ENCODE peak calls at places on chromosome 11, in four cellular contexts. L is amniotic stem cell; Q is stimulated activated CD4-positive, alpha-beta T cell treated with anti-CD3 and anti-CD28 coated beads, Interleukin-12 subunit alpha, Interleukin-12 subunit beta, amount 100 ng/mL, for 48 hours; E is A673. C is an unnamed sample.

GRCh38 chr11:82927264-82927880 is 25.8 kb downstream of the DDIAS start:
- DNase-seq in Q (no peak), E (peak; percentile 74), L (peak; percentile 39), C (peak; percentile 26)

GRCh38 chr11:36361901-36362391 is 65.9 kb downstream of the PRR5L start:
- DNase-seq in L (peak; percentile 74), E (no peak), Q (no peak), C (no peak)

GRCh38 chr11:1072116-1072820 is 2.4 kb upstream of the MUC2 start:
- DNase-seq in E (no peak), Q (no peak), L (no peak), C (no peak)

GRCh38 chr11:26204110-26204509 is 127.8 kb upstream of the ANO3 start:
- DNase-seq in L (no peak), Q (no peak), E (no peak), C (no peak)

GRCh38 chr11:114061053-114062049 is 1.8 kb downstream of the ZBTB16 start:
- DNase-seq in L (no peak), E (peak; percentile 70), Q (no peak), C (no peak)

GRCh38 chr11:134751161-134751560 is 339.1 kb upstream of the B3GAT1 start:
- DNase-seq in E (no peak), L (no peak), Q (no peak), C (no peak)

GRCh38 chr11:43574949-43575915 is 105.3 kb upstream of the HSD17B12 start:
- DNase-seq in L (no peak), E (peak; percentile 90), Q (no peak), C (no peak)

GRCh38 chr11:131408011-131408640 is 37.7 kb downstream of the NTM start:
- DNase-seq in E (peak; percentile 51), L (no peak), Q (no peak), C (peak; percentile 83)

GRCh38 chr11:114075891-114076441 is 16.5 kb downstream of the ZBTB16 start:
- DNase-seq in E (peak; percentile 88), Q (no peak), L (no peak), C (peak; percentile 62)

GRCh38 chr11:88979641-88980040 is 86.1 kb downstream of the GRM5 start:
- DNase-seq in L (peak; percentile 3), E (no peak), Q (no peak), C (no peak)

GRCh38 chr11:122038543-122038942 is 77.5 kb downstream of the BLID start:
- DNase-seq in L (no peak), E (peak; percentile 66), Q (no peak), C (no peak)

GRCh38 chr11:130781906-130782305 is 134.4 kb downstream of the SNX19 start:
- DNase-seq in L (no peak), E (peak; percentile 79), Q (no peak), C (no peak)

GRCh38 chr11:119179983-119180382 is 5.3 kb upstream of the NHERF4 start:
- DNase-seq in L (no peak), Q (no peak), E (no peak), C (no peak)

GRCh38 chr11:121318848-121319834 is 26.6 kb downstream of the SC5D start:
- DNase-seq in Q (no peak), E (peak; percentile 71), L (no peak), C (peak; percentile 23)

GRCh38 chr11:12997168-12997567 is 11.9 kb upstream of the RASSF10 start:
- DNase-seq in Q (no peak), L (no peak), E (no peak), C (no peak)

GRCh38 chr11:128057786-128058395 is 529.5 kb downstream of the ETS1 start:
- DNase-seq in L (no peak), Q (no peak), E (no peak), C (no peak)

GRCh38 chr11:110989734-110990133 is 255.8 kb upstream of the POU2AF2 start:
- DNase-seq in E (no peak), Q (no peak), L (no peak), C (peak; percentile 72)

GRCh38 chr11:126345759-126346585 is 9.5 kb upstream of the ST3GAL4 start:
- DNase-seq in Q (no peak), E (peak; percentile 67), L (no peak), C (peak; percentile 84)

GRCh38 chr11:112822478-112823274 is 138.5 kb upstream of the NCAM1 start:
- DNase-seq in Q (no peak), E (no peak), L (no peak), C (no peak)